ENCODE peak calls at places on chromosome 11, in ten cellular contexts. One of them, this sample, is unnamed.
A peak's percentile ranks its signal among the peaks of the same experiment; 100 is the strongest.

GRCh38 chr11:134644489-134645456 is 232.7 kb upstream of the B3GAT1 start:
- DNase-seq in naive thymus-derived CD4-positive, alpha-beta T cell: no peak
- DNase-seq in mammary epithelial cell: no peak
- DNase-seq in Peyer's patch: no peak
- DNase-seq in tibial nerve: no peak
- DNase-seq in neuronal stem cell: no peak
- DNase-seq in cardiac fibroblast: no peak
- DNase-seq in small intestine: no peak
- DNase-seq in PC-3: no peak
- DNase-seq in fibroblast of lung: no peak
- DNase-seq in this sample: no peak

GRCh38 chr11:31768744-31769143 is 42.4 kb downstream of the PAX6 start:
- DNase-seq in naive thymus-derived CD4-positive, alpha-beta T cell: no peak
- DNase-seq in mammary epithelial cell: no peak
- DNase-seq in Peyer's patch: no peak
- DNase-seq in tibial nerve: no peak
- DNase-seq in neuronal stem cell: no peak
- DNase-seq in cardiac fibroblast: no peak
- DNase-seq in small intestine: no peak
- DNase-seq in PC-3: no peak
- DNase-seq in fibroblast of lung: no peak
- DNase-seq in this sample: no peak

GRCh38 chr11:82763167-82763566 is 29.5 kb upstream of the FAM181B start:
- DNase-seq in naive thymus-derived CD4-positive, alpha-beta T cell: no peak
- DNase-seq in mammary epithelial cell: no peak
- DNase-seq in Peyer's patch: no peak
- DNase-seq in tibial nerve: no peak
- DNase-seq in neuronal stem cell: no peak
- DNase-seq in cardiac fibroblast: no peak
- DNase-seq in small intestine: no peak
- DNase-seq in PC-3: no peak
- DNase-seq in fibroblast of lung: no peak
- DNase-seq in this sample: no peak

GRCh38 chr11:101848262-101848661 is 66.5 kb upstream of the CEP126 start:
- DNase-seq in naive thymus-derived CD4-positive, alpha-beta T cell: no peak
- DNase-seq in mammary epithelial cell: no peak
- DNase-seq in Peyer's patch: no peak
- DNase-seq in tibial nerve: no peak
- DNase-seq in neuronal stem cell: no peak
- DNase-seq in cardiac fibroblast: peak; percentile 65
- DNase-seq in small intestine: peak; percentile 25
- DNase-seq in PC-3: peak; percentile 77
- DNase-seq in fibroblast of lung: peak; percentile 65
- DNase-seq in this sample: no peak

GRCh38 chr11:106087815-106088435 is 10.5 kb downstream of the AASDHPPT start:
- DNase-seq in naive thymus-derived CD4-positive, alpha-beta T cell: peak; percentile 32
- DNase-seq in mammary epithelial cell: peak; percentile 37
- DNase-seq in Peyer's patch: peak; percentile 44
- DNase-seq in tibial nerve: peak; percentile 20
- DNase-seq in neuronal stem cell: peak; percentile 40
- DNase-seq in cardiac fibroblast: peak; percentile 80
- DNase-seq in small intestine: peak; percentile 47
- DNase-seq in PC-3: peak; percentile 83
- DNase-seq in fibroblast of lung: peak; percentile 74
- DNase-seq in this sample: peak; percentile 85

GRCh38 chr11:125214466-125215204 is 50.1 kb downstream of the PKNOX2 start:
- DNase-seq in naive thymus-derived CD4-positive, alpha-beta T cell: no peak
- DNase-seq in mammary epithelial cell: no peak
- DNase-seq in Peyer's patch: no peak
- DNase-seq in tibial nerve: no peak
- DNase-seq in neuronal stem cell: peak; percentile 51
- DNase-seq in cardiac fibroblast: peak; percentile 4
- DNase-seq in small intestine: no peak
- DNase-seq in PC-3: no peak
- DNase-seq in fibroblast of lung: peak; percentile 30
- DNase-seq in this sample: no peak

GRCh38 chr11:86669424-86669823 is 3.0 kb downstream of the ME3 start:
- DNase-seq in naive thymus-derived CD4-positive, alpha-beta T cell: no peak
- DNase-seq in mammary epithelial cell: no peak
- DNase-seq in Peyer's patch: no peak
- DNase-seq in tibial nerve: no peak
- DNase-seq in neuronal stem cell: no peak
- DNase-seq in cardiac fibroblast: peak; percentile 18
- DNase-seq in small intestine: no peak
- DNase-seq in PC-3: no peak
- DNase-seq in fibroblast of lung: no peak
- DNase-seq in this sample: no peak

GRCh38 chr11:28529540-28530410 is 421.6 kb downstream of the METTL15 start:
- DNase-seq in naive thymus-derived CD4-positive, alpha-beta T cell: no peak
- DNase-seq in mammary epithelial cell: peak; percentile 42
- DNase-seq in Peyer's patch: no peak
- DNase-seq in tibial nerve: no peak
- DNase-seq in neuronal stem cell: peak; percentile 24
- DNase-seq in cardiac fibroblast: peak; percentile 88
- DNase-seq in small intestine: peak; percentile 52
- DNase-seq in PC-3: peak; percentile 83
- DNase-seq in fibroblast of lung: peak; percentile 82
- DNase-seq in this sample: no peak

GRCh38 chr11:95512177-95512576 is 277.4 kb downstream of the FAM76B start:
- DNase-seq in naive thymus-derived CD4-positive, alpha-beta T cell: no peak
- DNase-seq in mammary epithelial cell: peak; percentile 90
- DNase-seq in Peyer's patch: no peak
- DNase-seq in tibial nerve: no peak
- DNase-seq in neuronal stem cell: no peak
- DNase-seq in cardiac fibroblast: peak; percentile 72
- DNase-seq in small intestine: no peak
- DNase-seq in PC-3: no peak
- DNase-seq in fibroblast of lung: peak; percentile 91
- DNase-seq in this sample: no peak

GRCh38 chr11:13338437-13339069 is 61.0 kb downstream of the BMAL1 start:
- DNase-seq in naive thymus-derived CD4-positive, alpha-beta T cell: no peak
- DNase-seq in mammary epithelial cell: peak; percentile 76
- DNase-seq in Peyer's patch: no peak
- DNase-seq in tibial nerve: no peak
- DNase-seq in neuronal stem cell: no peak
- DNase-seq in cardiac fibroblast: peak; percentile 76
- DNase-seq in small intestine: no peak
- DNase-seq in PC-3: peak; percentile 58
- DNase-seq in fibroblast of lung: peak; percentile 65
- DNase-seq in this sample: no peak

GRCh38 chr11:78000193-78000592 is 5.7 kb upstream of the INTS4 start:
- DNase-seq in naive thymus-derived CD4-positive, alpha-beta T cell: peak; percentile 28
- DNase-seq in mammary epithelial cell: peak; percentile 48
- DNase-seq in Peyer's patch: peak; percentile 43
- DNase-seq in tibial nerve: no peak
- DNase-seq in neuronal stem cell: no peak
- DNase-seq in cardiac fibroblast: peak; percentile 85
- DNase-seq in small intestine: peak; percentile 71
- DNase-seq in PC-3: peak; percentile 82
- DNase-seq in fibroblast of lung: peak; percentile 82
- DNase-seq in this sample: peak; percentile 33

DNA sequence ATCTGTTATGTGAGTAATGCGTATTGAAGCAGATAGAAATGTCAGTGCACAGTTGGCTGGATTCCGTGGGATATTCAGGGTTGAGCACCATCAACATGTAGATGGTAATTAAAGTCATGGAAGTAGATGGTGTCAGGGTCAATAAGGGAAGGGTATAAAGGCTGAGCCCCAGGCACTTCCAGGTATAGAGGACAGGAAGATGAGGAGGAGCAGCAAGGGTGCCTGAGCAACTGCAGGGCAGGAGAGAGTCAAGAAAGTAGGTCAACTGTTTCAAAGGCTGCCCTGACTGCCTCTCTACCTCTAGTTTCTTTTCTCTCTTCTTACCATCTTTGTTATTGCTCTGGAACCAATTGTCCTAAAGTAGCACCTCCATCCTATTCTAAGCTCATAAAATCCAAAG is 85.9 kb downstream of the MICAL2 start:
- DNase-seq in naive thymus-derived CD4-positive, alpha-beta T cell: no peak
- DNase-seq in mammary epithelial cell: no peak
- DNase-seq in Peyer's patch: no peak
- DNase-seq in tibial nerve: no peak
- DNase-seq in neuronal stem cell: no peak
- DNase-seq in cardiac fibroblast: no peak
- DNase-seq in small intestine: no peak
- DNase-seq in PC-3: no peak
- DNase-seq in fibroblast of lung: no peak
- DNase-seq in this sample: no peak
- H3K4me3 ChIP-seq in naive thymus-derived CD4-positive, alpha-beta T cell: peak overlapping the region; percentile 41
- H3K4me3 ChIP-seq in mammary epithelial cell: no peak overlapping the region
- H3K4me3 ChIP-seq in Peyer's patch: peak overlapping the region; percentile 25
- H3K4me3 ChIP-seq in tibial nerve: no peak overlapping the region
- H3K4me3 ChIP-seq in neuronal stem cell: no peak overlapping the region
- H3K4me3 ChIP-seq in cardiac fibroblast: no peak overlapping the region
- H3K4me3 ChIP-seq in small intestine: peak overlapping the region; percentile 21
- H3K4me3 ChIP-seq in PC-3: no peak overlapping the region
- H3K4me3 ChIP-seq in fibroblast of lung: no peak overlapping the region
- H3K4me3 ChIP-seq in this sample: no peak overlapping the region

GRCh38 chr11:2885676-2886081 is at the start of gene CDKN1C:
- DNase-seq in naive thymus-derived CD4-positive, alpha-beta T cell: peak; percentile 82
- DNase-seq in mammary epithelial cell: peak; percentile 65
- DNase-seq in Peyer's patch: peak; percentile 80
- DNase-seq in tibial nerve: peak; percentile 91
- DNase-seq in neuronal stem cell: peak; percentile 91
- DNase-seq in cardiac fibroblast: peak; percentile 68
- DNase-seq in small intestine: peak; percentile 80
- DNase-seq in PC-3: peak; percentile 75
- DNase-seq in fibroblast of lung: peak; percentile 89
- DNase-seq in this sample: peak; percentile 68

GRCh38 chr11:2887526-2888195 is 2.1 kb upstream of the CDKN1C start:
- DNase-seq in naive thymus-derived CD4-positive, alpha-beta T cell: no peak
- DNase-seq in mammary epithelial cell: no peak
- DNase-seq in Peyer's patch: no peak
- DNase-seq in tibial nerve: no peak
- DNase-seq in neuronal stem cell: no peak
- DNase-seq in cardiac fibroblast: no peak
- DNase-seq in small intestine: no peak
- DNase-seq in PC-3: no peak
- DNase-seq in fibroblast of lung: no peak
- DNase-seq in this sample: no peak

GRCh38 chr11:2886936-2887335 is 1.4 kb upstream of the CDKN1C start:
- DNase-seq in naive thymus-derived CD4-positive, alpha-beta T cell: no peak
- DNase-seq in mammary epithelial cell: no peak
- DNase-seq in Peyer's patch: no peak
- DNase-seq in tibial nerve: no peak
- DNase-seq in neuronal stem cell: no peak
- DNase-seq in cardiac fibroblast: no peak
- DNase-seq in small intestine: no peak
- DNase-seq in PC-3: no peak
- DNase-seq in fibroblast of lung: no peak
- DNase-seq in this sample: no peak

GRCh38 chr11:2885017-2885675 is 429 bp downstream of the CDKN1C start:
- DNase-seq in naive thymus-derived CD4-positive, alpha-beta T cell: peak; percentile 27
- DNase-seq in mammary epithelial cell: no peak
- DNase-seq in Peyer's patch: no peak
- DNase-seq in tibial nerve: no peak
- DNase-seq in neuronal stem cell: no peak
- DNase-seq in cardiac fibroblast: peak; percentile 25
- DNase-seq in small intestine: peak; percentile 57
- DNase-seq in PC-3: peak; percentile 66
- DNase-seq in fibroblast of lung: peak; percentile 61
- DNase-seq in this sample: peak; percentile 30

DNA sequence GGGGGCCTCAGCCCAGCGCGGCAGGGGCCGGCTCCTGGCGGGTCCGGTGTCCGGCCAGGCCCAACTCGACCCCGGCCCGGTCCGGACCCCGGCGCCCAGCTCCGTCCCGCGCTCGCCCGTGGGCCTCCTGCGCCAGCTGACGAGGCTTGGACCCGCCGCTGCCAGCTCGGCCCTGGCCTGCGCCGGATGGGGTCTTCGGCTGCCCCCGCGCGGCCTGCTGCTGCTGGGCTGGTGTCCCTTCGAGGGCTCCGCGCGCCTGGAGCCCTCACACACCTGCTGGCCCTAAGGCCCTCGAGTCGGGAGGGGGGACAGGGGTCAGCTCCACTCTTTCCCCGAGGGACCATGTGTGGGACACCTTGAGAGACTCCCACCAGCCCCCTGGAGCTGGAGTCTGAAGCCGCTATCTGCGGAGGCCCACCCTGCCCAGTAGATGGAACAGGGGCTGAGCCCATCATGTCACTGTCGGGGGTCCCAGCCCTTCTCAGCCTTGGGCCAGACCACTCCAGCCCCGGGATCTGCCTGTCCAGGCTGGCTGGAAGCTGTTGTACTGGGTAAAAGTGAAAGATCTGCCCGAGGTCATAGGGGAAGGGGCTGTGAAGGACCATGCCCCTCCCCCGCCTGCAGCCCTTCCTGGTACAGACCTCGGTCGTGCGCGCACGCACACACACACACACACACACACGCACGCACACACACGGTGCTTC is 768 bp upstream of the CDKN1C start:
- DNase-seq in naive thymus-derived CD4-positive, alpha-beta T cell: peak; percentile 33
- DNase-seq in mammary epithelial cell: no peak
- DNase-seq in Peyer's patch: no peak
- DNase-seq in tibial nerve: peak; percentile 35
- DNase-seq in neuronal stem cell: peak; percentile 71
- DNase-seq in cardiac fibroblast: no peak
- DNase-seq in small intestine: no peak
- DNase-seq in PC-3: no peak
- DNase-seq in fibroblast of lung: peak; percentile 42
- DNase-seq in this sample: peak; percentile 44
- H3K4me3 ChIP-seq in naive thymus-derived CD4-positive, alpha-beta T cell: no peak overlapping the region
- H3K4me3 ChIP-seq in mammary epithelial cell: no peak overlapping the region
- H3K4me3 ChIP-seq in Peyer's patch: peak overlapping the region; percentile 60
- H3K4me3 ChIP-seq in tibial nerve: no peak overlapping the region
- H3K4me3 ChIP-seq in neuronal stem cell: peak overlapping the region; percentile 35
- H3K4me3 ChIP-seq in cardiac fibroblast: no peak overlapping the region
- H3K4me3 ChIP-seq in small intestine: peak overlapping the region; percentile 66
- H3K4me3 ChIP-seq in PC-3: no peak overlapping the region
- H3K4me3 ChIP-seq in fibroblast of lung: peak overlapping the region; percentile 22
- H3K4me3 ChIP-seq in this sample: no peak overlapping the region

GRCh38 chr11:47889714-47890441 is 41.7 kb upstream of the NUP160 start:
- DNase-seq in naive thymus-derived CD4-positive, alpha-beta T cell: no peak
- DNase-seq in mammary epithelial cell: no peak
- DNase-seq in Peyer's patch: no peak
- DNase-seq in tibial nerve: no peak
- DNase-seq in neuronal stem cell: no peak
- DNase-seq in cardiac fibroblast: no peak
- DNase-seq in small intestine: no peak
- DNase-seq in PC-3: no peak
- DNase-seq in fibroblast of lung: no peak
- DNase-seq in this sample: no peak
- H3K4me3 ChIP-seq in naive thymus-derived CD4-positive, alpha-beta T cell: no peak overlapping the region
- H3K4me3 ChIP-seq in mammary epithelial cell: no peak overlapping the region
- H3K4me3 ChIP-seq in Peyer's patch: no peak overlapping the region
- H3K4me3 ChIP-seq in tibial nerve: no peak overlapping the region
- H3K4me3 ChIP-seq in neuronal stem cell: no peak overlapping the region
- H3K4me3 ChIP-seq in cardiac fibroblast: no peak overlapping the region
- H3K4me3 ChIP-seq in small intestine: no peak overlapping the region
- H3K4me3 ChIP-seq in PC-3: no peak overlapping the region
- H3K4me3 ChIP-seq in fibroblast of lung: no peak overlapping the region
- H3K4me3 ChIP-seq in this sample: no peak overlapping the region

GRCh38 chr11:66905631-66906030 is 48.8 kb downstream of the LRFN4 start:
- DNase-seq in naive thymus-derived CD4-positive, alpha-beta T cell: no peak
- DNase-seq in mammary epithelial cell: no peak
- DNase-seq in Peyer's patch: no peak
- DNase-seq in tibial nerve: no peak
- DNase-seq in neuronal stem cell: no peak
- DNase-seq in cardiac fibroblast: no peak
- DNase-seq in small intestine: no peak
- DNase-seq in PC-3: no peak
- DNase-seq in fibroblast of lung: no peak
- DNase-seq in this sample: no peak
- H3K4me3 ChIP-seq in naive thymus-derived CD4-positive, alpha-beta T cell: no peak overlapping the region
- H3K4me3 ChIP-seq in mammary epithelial cell: peak overlapping the region; percentile 44
- H3K4me3 ChIP-seq in Peyer's patch: no peak overlapping the region
- H3K4me3 ChIP-seq in tibial nerve: no peak overlapping the region
- H3K4me3 ChIP-seq in neuronal stem cell: no peak overlapping the region
- H3K4me3 ChIP-seq in cardiac fibroblast: no peak overlapping the region
- H3K4me3 ChIP-seq in small intestine: no peak overlapping the region
- H3K4me3 ChIP-seq in PC-3: peak overlapping the region; percentile 37
- H3K4me3 ChIP-seq in fibroblast of lung: no peak overlapping the region
- H3K4me3 ChIP-seq in this sample: no peak overlapping the region

GRCh38 chr11:119585038-119585666 is 143.8 kb downstream of the NECTIN1 start:
- DNase-seq in naive thymus-derived CD4-positive, alpha-beta T cell: no peak
- DNase-seq in mammary epithelial cell: peak; percentile 29
- DNase-seq in Peyer's patch: no peak
- DNase-seq in tibial nerve: no peak
- DNase-seq in neuronal stem cell: peak; percentile 9
- DNase-seq in cardiac fibroblast: no peak
- DNase-seq in small intestine: peak; percentile 36
- DNase-seq in PC-3: peak; percentile 58
- DNase-seq in fibroblast of lung: no peak
- DNase-seq in this sample: no peak
- H3K4me3 ChIP-seq in naive thymus-derived CD4-positive, alpha-beta T cell: no peak overlapping the region
- H3K4me3 ChIP-seq in mammary epithelial cell: peak overlapping the region; percentile 34
- H3K4me3 ChIP-seq in Peyer's patch: peak overlapping the region; percentile 41
- H3K4me3 ChIP-seq in tibial nerve: peak overlapping the region; percentile 39
- H3K4me3 ChIP-seq in neuronal stem cell: peak overlapping the region; percentile 95
- H3K4me3 ChIP-seq in cardiac fibroblast: peak overlapping the region; percentile 41
- H3K4me3 ChIP-seq in small intestine: peak overlapping the region; percentile 40
- H3K4me3 ChIP-seq in PC-3: peak overlapping the region; percentile 69
- H3K4me3 ChIP-seq in fibroblast of lung: peak overlapping the region; percentile 53
- H3K4me3 ChIP-seq in this sample: peak overlapping the region; percentile 63